ENCODE peak calls at places on chromosome 16, in eight cellular contexts. B, P, N, I, S, O, U and Q are unnamed samples.

GRCh38 chr16:69927056-69927757 is 23.9 kb upstream of the CLEC18A start:
- DNase-seq in B (no peak), P (no peak), N (no peak), I (no peak), S (no peak), O (no peak), U (no peak), Q (peak; percentile 56)

GRCh38 chr16:12215302-12216105 is 239.0 kb downstream of the SNX29 start:
- DNase-seq in B (no peak), P (no peak), N (no peak), I (no peak), S (peak; percentile 34), O (no peak), U (no peak), Q (peak; percentile 23)

GRCh38 chr16:13463619-13464018 is 456.3 kb upstream of the ERCC4 start:
- DNase-seq in B (no peak), P (no peak), N (no peak), I (no peak), S (no peak), O (no peak), U (no peak), Q (no peak)

GRCh38 chr16:81923296-81923695 is 88.0 kb downstream of the SDR42E1 start:
- DNase-seq in B (peak; percentile 52), P (no peak), N (no peak), I (no peak), S (no peak), O (no peak), U (no peak), Q (no peak)

GRCh38 chr16:49856741-49857330 is 924 bp upstream of the ZNF423 start:
- DNase-seq in B (peak; percentile 95), P (peak; percentile 51), N (peak; percentile 31), I (peak; percentile 84), S (peak; percentile 72), O (no peak), U (peak; percentile 69), Q (peak; percentile 90)

GRCh38 chr16:3020247-3020603 is at the start of gene TNFRSF12A:
- DNase-seq in B (peak; percentile 94), P (peak; percentile 61), N (peak; percentile 79), I (peak; percentile 85), S (peak; percentile 18), O (peak; percentile 66), U (peak; percentile 90), Q (peak; percentile 80)

GRCh38 chr16:77584205-77584859 is 138.0 kb upstream of the NUDT7 start:
- DNase-seq in B (no peak), P (peak; percentile 58), N (peak; percentile 46), I (peak; percentile 56), S (peak; percentile 50), O (peak; percentile 43), U (peak; percentile 61), Q (peak; percentile 59)

GRCh38 chr16:89133457-89134127 is 38.0 kb upstream of the CDH15 start:
- DNase-seq in B (no peak), P (no peak), N (no peak), I (no peak), S (no peak), O (no peak), U (no peak), Q (no peak)

GRCh38 chr16:88345031-88345942 is 37.5 kb upstream of the ZNF469 start:
- DNase-seq in B (no peak), P (no peak), N (no peak), I (no peak), S (no peak), O (no peak), U (no peak), Q (no peak)

GRCh38 chr16:31484491-31485171 is 1.7 kb downstream of the SLC5A2 start:
- DNase-seq in B (no peak), P (no peak), N (no peak), I (peak; percentile 68), S (no peak), O (no peak), U (peak; percentile 85), Q (no peak)

GRCh38 chr16:64590516-64590915 is 531.3 kb downstream of the CDH11 start:
- DNase-seq in B (no peak), P (peak; percentile 39), N (no peak), I (no peak), S (no peak), O (no peak), U (no peak), Q (no peak)

GRCh38 chr16:56932588-56933265 is 785 bp downstream of the HERPUD1 start:
- DNase-seq in B (peak; percentile 95), P (peak; percentile 71), N (peak; percentile 62), I (peak; percentile 86), S (peak; percentile 35), O (peak; percentile 50), U (peak; percentile 72), Q (peak; percentile 81)

GRCh38 chr16:85027349-85027967 is at the start of gene KIAA0513:
- DNase-seq in B (peak; percentile 98), P (peak; percentile 80), N (peak; percentile 96), I (peak; percentile 96), S (peak; percentile 78), O (peak; percentile 96), U (peak; percentile 98), Q (peak; percentile 96)

GRCh38 chr16:83967838-83968482 is at the start of gene NECAB2:
- DNase-seq in B (no peak), P (no peak), N (no peak), I (peak; percentile 43), S (peak; percentile 0), O (no peak), U (peak; percentile 72), Q (peak; percentile 36)

GRCh38 chr16:50368410-50369132 is at the start of gene BRD7:
- DNase-seq in B (no peak), P (no peak), N (peak; percentile 80), I (peak; percentile 60), S (peak; percentile 63), O (peak; percentile 76), U (peak; percentile 77), Q (peak; percentile 86)

GRCh38 chr16:2786061-2786825 is 1.1 kb downstream of the PRSS33 start:
- DNase-seq in B (no peak), P (no peak), N (no peak), I (no peak), S (no peak), O (no peak), U (peak; percentile 50), Q (no peak)

GRCh38 chr16:88087517-88087877 is 136.3 kb downstream of the BANP start:
- DNase-seq in B (no peak), P (no peak), N (no peak), I (no peak), S (no peak), O (no peak), U (no peak), Q (no peak)

GRCh38 chr16:67284699-67285646 is 5.6 kb downstream of the PLEKHG4 start:
- DNase-seq in B (no peak), P (no peak), N (no peak), I (peak; percentile 61), S (peak; percentile 75), O (no peak), U (peak; percentile 86), Q (peak; percentile 39)

GRCh38 chr16:55107851-55108250 is 177.2 kb downstream of the IRX5 start:
- DNase-seq in B (no peak), P (no peak), N (no peak), I (no peak), S (no peak), O (no peak), U (no peak), Q (no peak)

GRCh38 chr16:14286381-14287230 is 215.5 kb downstream of the MRTFB start:
- DNase-seq in B (no peak), P (no peak), N (peak; percentile 40), I (peak; percentile 39), S (no peak), O (peak; percentile 35), U (no peak), Q (no peak)

GRCh38 chr16:66695474-66695934 is 1.0 kb downstream of the CMTM4 start:
- DNase-seq in B (no peak), P (no peak), N (no peak), I (no peak), S (no peak), O (no peak), U (no peak), Q (no peak)

GRCh38 chr16:17273142-17273561 is 197.6 kb downstream of the XYLT1 start:
- DNase-seq in B (no peak), P (peak; percentile 85), N (peak; percentile 45), I (no peak), S (no peak), O (peak; percentile 40), U (peak; percentile 63), Q (peak; percentile 79)

GRCh38 chr16:82082543-82083244 is 47.6 kb downstream of the HSD17B2 start:
- DNase-seq in B (no peak), P (no peak), N (no peak), I (peak; percentile 24), S (no peak), O (no peak), U (peak; percentile 37), Q (no peak)

GRCh38 chr16:28867241-28867640 is 3.6 kb downstream of the SH2B1 start:
- DNase-seq in B (no peak), P (no peak), N (no peak), I (no peak), S (no peak), O (no peak), U (no peak), Q (no peak)

GRCh38 chr16:49165025-49165424 is 116.6 kb downstream of the CBLN1 start:
- DNase-seq in B (no peak), P (no peak), N (no peak), I (no peak), S (no peak), O (no peak), U (no peak), Q (no peak)

GRCh38 chr16:85330694-85331188 is 218.5 kb upstream of the CIBAR2 start:
- DNase-seq in B (no peak), P (peak; percentile 80), N (no peak), I (no peak), S (peak; percentile 14), O (no peak), U (peak; percentile 47), Q (peak; percentile 81)

GRCh38 chr16:23348579-23349469 is 46.7 kb downstream of the SCNN1B start:
- DNase-seq in B (no peak), P (no peak), N (no peak), I (no peak), S (no peak), O (no peak), U (no peak), Q (peak; percentile 3)

GRCh38 chr16:66618588-66618987 is 14.1 kb downstream of the CMTM3 start:
- DNase-seq in B (no peak), P (peak; percentile 96), N (no peak), I (no peak), S (no peak), O (no peak), U (no peak), Q (peak; percentile 90)

GRCh38 chr16:75265911-75266701 is 14.7 kb upstream of the BCAR1 start:
- DNase-seq in B (peak; percentile 94), P (no peak), N (no peak), I (peak; percentile 72), S (no peak), O (no peak), U (peak; percentile 89), Q (peak; percentile 79)

GRCh38 chr16:84569382-84569987 is 48.4 kb downstream of the COTL1 start:
- DNase-seq in B (no peak), P (no peak), N (no peak), I (peak; percentile 67), S (no peak), O (no peak), U (peak; percentile 69), Q (no peak)

GRCh38 chr16:84689126-84689525 is 10.7 kb upstream of the USP10 start:
- DNase-seq in B (peak; percentile 36), P (peak; percentile 89), N (no peak), I (no peak), S (no peak), O (no peak), U (no peak), Q (no peak)